ENCODE peak calls at places on chromosome X, in six cellular contexts. S is mammary epithelial cell; G is stimulated activated CD4-positive, alpha-beta T cell treated with anti-CD3 and anti-CD28 coated beads, Interleukin-15, amount 100 ng/mL, for 1 hour; P is Caco-2; F is A549; H is substantia nigra. U is an unnamed sample.

GRCh38 chrX:103818844-103819243 is 13.2 kb downstream of the RAB9B start:
- DNase-seq in S (no peak), G (no peak), P (no peak), F (peak; percentile 5), H (no peak), U (no peak)

GRCh38 chrX:63657821-63658220 is 127.2 kb downstream of the ARHGEF9 start:
- DNase-seq in S (peak; percentile 6), G (no peak), P (no peak), F (peak; percentile 0), H (no peak), U (no peak)

GRCh38 chrX:45006002-45006800 is 133.2 kb downstream of the KDM6A start:
- DNase-seq in S (peak; percentile 50), G (no peak), P (no peak), F (peak; percentile 53), H (no peak), U (no peak)

GRCh38 chrX:48909703-48910102 is 1.7 kb downstream of the SLC35A2 start:
- DNase-seq in S (no peak), G (no peak), P (no peak), F (no peak), H (no peak), U (no peak)

GRCh38 chrX:115897956-115898355 is 272.6 kb upstream of the AGTR2 start:
- DNase-seq in S (no peak), G (no peak), P (no peak), F (no peak), H (no peak), U (no peak)

GRCh38 chrX:52217494-52218160 is 32.9 kb downstream of the MAGED4 start:
- DNase-seq in S (no peak), G (no peak), P (peak; percentile 0), F (no peak), H (no peak), U (no peak)

GRCh38 chrX:103727115-103727514 is 16.4 kb downstream of the TMEM31 start:
- DNase-seq in S (no peak), G (no peak), P (no peak), F (no peak), H (no peak), U (no peak)

GRCh38 chrX:63713510-63713909 is 71.5 kb downstream of the ARHGEF9 start:
- DNase-seq in S (no peak), G (no peak), P (no peak), F (no peak), H (no peak), U (no peak)